ENCODE peak calls at places on chromosomes 2 and 18, in five cellular contexts. One of them, this sample, is unnamed.

GRCh38 chr2:23285076-23285795 is 99.7 kb upstream of the KLHL29 start:
- DNase-seq in GF-D8: no peak
- DNase-seq in kidney tubule cell: no peak
- DNase-seq in type B pancreatic cell: no peak
- DNase-seq in lung: no peak
- DNase-seq in this sample: no peak

GRCh38 chr18:29693334-29693733 is 1349.2 kb downstream of the DSC3 start:
- DNase-seq in GF-D8: no peak
- DNase-seq in kidney tubule cell: no peak
- DNase-seq in type B pancreatic cell: no peak
- DNase-seq in lung: no peak
- DNase-seq in this sample: no peak

GRCh38 chr2:118791511-118791910 is 55.9 kb downstream of the EN1 start:
- DNase-seq in GF-D8: no peak
- DNase-seq in kidney tubule cell: no peak
- DNase-seq in type B pancreatic cell: no peak
- DNase-seq in lung: no peak
- DNase-seq in this sample: no peak

GRCh38 chr2:43276962-43277383 is 50.6 kb upstream of the ZFP36L2 start:
- DNase-seq in GF-D8: no peak
- DNase-seq in kidney tubule cell: peak
- DNase-seq in type B pancreatic cell: no peak
- DNase-seq in lung: peak
- DNase-seq in this sample: no peak

GRCh38 chr2:203936535-203936934 is at the start of gene ICOS:
- DNase-seq in GF-D8: no peak
- DNase-seq in kidney tubule cell: no peak
- DNase-seq in type B pancreatic cell: no peak
- DNase-seq in lung: no peak
- DNase-seq in this sample: no peak

GRCh38 chr2:240992572-240993291 is 5.7 kb upstream of the SNED1 start:
- DNase-seq in GF-D8: no peak
- DNase-seq in kidney tubule cell: no peak
- DNase-seq in type B pancreatic cell: peak
- DNase-seq in lung: no peak
- DNase-seq in this sample: no peak

GRCh38 chr2:174914894-174915760 is 90.1 kb downstream of the CHN1 start:
- DNase-seq in GF-D8: no peak
- DNase-seq in kidney tubule cell: no peak
- DNase-seq in type B pancreatic cell: no peak
- DNase-seq in lung: no peak
- DNase-seq in this sample: no peak

GRCh38 chr2:27914046-27914792 is 23.7 kb downstream of the BABAM2 start:
- DNase-seq in GF-D8: no peak
- DNase-seq in kidney tubule cell: no peak
- DNase-seq in type B pancreatic cell: no peak
- DNase-seq in lung: no peak
- DNase-seq in this sample: peak

GRCh38 chr2:220240640-220241039 is 613.2 kb downstream of the SLC4A3 start:
- DNase-seq in GF-D8: no peak
- DNase-seq in kidney tubule cell: no peak
- DNase-seq in type B pancreatic cell: no peak
- DNase-seq in lung: no peak
- DNase-seq in this sample: no peak

GRCh38 chr2:176188218-176188968 is at the start of gene HOXD1:
- DNase-seq in GF-D8: no peak
- DNase-seq in kidney tubule cell: peak
- DNase-seq in type B pancreatic cell: no peak
- DNase-seq in lung: peak
- DNase-seq in this sample: peak

GRCh38 chr2:235567842-235568241 is 74.0 kb downstream of the AGAP1 start:
- DNase-seq in GF-D8: no peak
- DNase-seq in kidney tubule cell: peak
- DNase-seq in type B pancreatic cell: no peak
- DNase-seq in lung: no peak
- DNase-seq in this sample: no peak

GRCh38 chr2:119480718-119481142 is 43.6 kb downstream of the SCTR start:
- DNase-seq in GF-D8: no peak
- DNase-seq in kidney tubule cell: no peak
- DNase-seq in type B pancreatic cell: peak
- DNase-seq in lung: peak
- DNase-seq in this sample: peak

GRCh38 chr2:47907097-47907781 is 941 bp upstream of the FBXO11 start:
- DNase-seq in GF-D8: no peak
- DNase-seq in kidney tubule cell: peak
- DNase-seq in type B pancreatic cell: no peak
- DNase-seq in lung: no peak
- DNase-seq in this sample: no peak

GRCh38 chr2:191936882-191937405 is 90.1 kb upstream of the CAVIN2 start:
- DNase-seq in GF-D8: no peak
- DNase-seq in kidney tubule cell: no peak
- DNase-seq in type B pancreatic cell: no peak
- DNase-seq in lung: no peak
- DNase-seq in this sample: no peak

GRCh38 chr18:78911751-78912283 is 67.8 kb upstream of the SALL3 start:
- DNase-seq in GF-D8: no peak
- DNase-seq in kidney tubule cell: no peak
- DNase-seq in type B pancreatic cell: no peak
- DNase-seq in lung: no peak
- DNase-seq in this sample: no peak

GRCh38 chr2:231680992-231681852 is 27.1 kb upstream of the PTMA start:
- DNase-seq in GF-D8: no peak
- DNase-seq in kidney tubule cell: peak
- DNase-seq in type B pancreatic cell: peak
- DNase-seq in lung: peak
- DNase-seq in this sample: peak

GRCh38 chr18:12637901-12638633 is 19.8 kb downstream of the SPIRE1 start:
- DNase-seq in GF-D8: no peak
- DNase-seq in kidney tubule cell: peak
- DNase-seq in type B pancreatic cell: no peak
- DNase-seq in lung: no peak
- DNase-seq in this sample: no peak

GRCh38 chr2:8611246-8611645 is 70.6 kb upstream of the ID2 start:
- DNase-seq in GF-D8: no peak
- DNase-seq in kidney tubule cell: no peak
- DNase-seq in type B pancreatic cell: no peak
- DNase-seq in lung: no peak
- DNase-seq in this sample: no peak

GRCh38 chr2:152127628-152128027 is 28.8 kb upstream of the CACNB4 start:
- DNase-seq in GF-D8: no peak
- DNase-seq in kidney tubule cell: no peak
- DNase-seq in type B pancreatic cell: no peak
- DNase-seq in lung: no peak
- DNase-seq in this sample: no peak

GRCh38 chr2:58155160-58155778 is 85.9 kb downstream of the FANCL start:
- DNase-seq in GF-D8: no peak
- DNase-seq in kidney tubule cell: no peak
- DNase-seq in type B pancreatic cell: no peak
- DNase-seq in lung: no peak
- DNase-seq in this sample: no peak

This sample was measured in HepG2.